ENCODE peak calls at places on chromosomes 2 and 18, in five cellular contexts. X is cardiac muscle cell; B is CD4-positive, alpha-beta memory T cell; Z is left ventricle myocardium inferior; C is heart left ventricle. D is an unnamed sample.

GRCh38 chr18:31684279-31685096 is at the start of gene B4GALT6:
- DNase-seq in B (no peak), C (peak; percentile 63), X (peak; percentile 75), Z (no peak), D (peak; percentile 31)

GRCh38 chr18:75213610-75214009 is 3.0 kb downstream of the TSHZ1 start:
- DNase-seq in B (no peak), X (no peak), C (no peak), Z (no peak), D (no peak)

GRCh38 chr18:6757966-6758365 is 28.4 kb downstream of the ARHGAP28 start:
- DNase-seq in X (no peak), Z (no peak), B (no peak), C (no peak), D (no peak)

GRCh38 chr2:12556762-12557161 is 160.0 kb upstream of the TRIB2 start:
- DNase-seq in B (peak; percentile 6), X (no peak), C (no peak), Z (no peak), D (no peak)

GRCh38 chr2:199463000-199463692 is 5.4 kb upstream of the SATB2 start:
- DNase-seq in B (peak; percentile 49), Z (peak; percentile 60), C (peak; percentile 83), X (peak; percentile 87), D (peak; percentile 65)

GRCh38 chr18:76691800-76692199 is 130.6 kb upstream of the ZNF236 start:
- DNase-seq in B (no peak), X (no peak), C (no peak), Z (no peak), D (no peak)

GRCh38 chr2:233990261-233990798 is 60.2 kb upstream of the SPP2 start:
- DNase-seq in C (no peak), B (peak; percentile 87), Z (no peak), X (no peak), D (peak; percentile 84)

GRCh38 chr2:236592821-236593220 is 23.2 kb downstream of the ACKR3 start:
- DNase-seq in Z (no peak), C (no peak), X (peak; percentile 89), B (no peak), D (no peak)

GRCh38 chr2:157898591-157898996 is 22.5 kb upstream of the ACVR1 start:
- DNase-seq in C (no peak), Z (no peak), X (no peak), B (peak; percentile 15), D (peak; percentile 53)

GRCh38 chr2:144922519-144922918 is 402.6 kb upstream of the ZEB2 start:
- DNase-seq in Z (no peak), C (no peak), X (no peak), B (no peak), D (no peak)

GRCh38 chr2:16899958-16900357 is 234.3 kb upstream of the CYRIA start:
- DNase-seq in B (no peak), C (no peak), Z (no peak), X (no peak), D (no peak)

GRCh38 chr2:16569401-16569800 is 96.2 kb downstream of the CYRIA start:
- DNase-seq in X (peak; percentile 38), B (no peak), C (no peak), Z (no peak), D (no peak)

GRCh38 chr18:77016936-77017335 is 115.6 kb downstream of the MBP start:
- DNase-seq in X (no peak), B (no peak), Z (no peak), C (no peak), D (no peak)

GRCh38 chr2:73836141-73836943 is 7.6 kb downstream of the STAMBP start:
- DNase-seq in C (no peak), X (peak; percentile 24), B (no peak), Z (peak; percentile 18), D (no peak)

GRCh38 chr2:109510136-109511028 is 103.4 kb downstream of the SEPTIN10 start:
- DNase-seq in Z (peak; percentile 80), X (peak; percentile 85), C (peak; percentile 84), B (peak; percentile 65), D (peak; percentile 78)

GRCh38 chr2:53859354-53860159 is at the start of gene GPR75:
- DNase-seq in X (peak; percentile 32), B (no peak), Z (peak; percentile 29), C (peak; percentile 68), D (no peak)

GRCh38 chr2:231640229-231640628 is 47.6 kb downstream of the TEX44 start:
- DNase-seq in X (no peak), Z (no peak), B (no peak), C (no peak), D (no peak)

GRCh38 chr2:85457043-85457442 is 38.5 kb downstream of the SH2D6 start:
- DNase-seq in B (no peak), C (no peak), X (no peak), Z (no peak), D (no peak)

GRCh38 chr2:18422416-18423165 is 137.9 kb downstream of the RDH14 start:
- DNase-seq in B (no peak), X (no peak), Z (no peak), C (no peak), D (no peak)

GRCh38 chr2:23404426-23404825 is 19.4 kb downstream of the KLHL29 start:
- DNase-seq in X (peak; percentile 57), B (no peak), C (no peak), Z (no peak), D (no peak)

GRCh38 chr18:49018961-49019445 is 68.2 kb upstream of the SMAD7 start:
- DNase-seq in B (no peak), Z (no peak), X (no peak), C (no peak), D (no peak)

GRCh38 chr18:62634471-62634870 is 80.9 kb upstream of the PHLPP1 start:
- DNase-seq in B (no peak), Z (no peak), X (no peak), C (no peak), D (no peak)

GRCh38 chr18:62839874-62840713 is 124.8 kb downstream of the PHLPP1 start:
- DNase-seq in X (no peak), C (no peak), B (no peak), Z (no peak), D (peak; percentile 30)

GRCh38 chr18:37441821-37442220 is 123.8 kb downstream of the CELF4 start:
- DNase-seq in B (no peak), Z (no peak), X (no peak), C (no peak), D (no peak)

GRCh38 chr2:53668624-53669026 is 99.0 kb upstream of the CHAC2 start:
- DNase-seq in C (no peak), X (no peak), B (no peak), Z (no peak), D (no peak)

GRCh38 chr18:10057401-10057800 is 143.6 kb downstream of the VAPA start:
- DNase-seq in X (no peak), C (no peak), Z (no peak), B (no peak), D (no peak)

GRCh38 chr2:206462240-206462854 is 19.0 kb downstream of the ADAM23 start:
- DNase-seq in X (no peak), C (no peak), B (no peak), Z (no peak), D (no peak)

GRCh38 chr18:21117385-21118135 is 5.9 kb upstream of the ROCK1 start:
- DNase-seq in Z (no peak), C (no peak), B (no peak), X (no peak), D (no peak)

GRCh38 chr2:215171826-215172225 is 33.4 kb upstream of the ABCA12 start:
- DNase-seq in X (no peak), B (no peak), Z (no peak), C (no peak), D (no peak)

DNA sequence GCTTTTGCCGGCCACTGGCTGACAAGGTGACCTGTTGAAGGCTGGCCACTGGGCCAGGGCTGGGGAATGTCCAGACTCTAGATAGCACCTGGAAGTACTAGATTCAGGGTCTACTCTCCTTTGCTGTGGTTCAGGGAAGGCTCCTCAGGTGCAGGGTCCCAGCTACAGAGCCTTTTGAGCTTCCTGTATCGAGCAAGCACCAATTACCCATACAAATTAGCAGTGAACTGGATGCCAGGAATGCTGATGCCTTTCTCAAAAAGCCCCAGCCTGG is 213.4 kb downstream of the CYP26B1 start:
- DNase-seq in B (no peak), C (no peak), Z (no peak), X (no peak), D (no peak)
- H3K4me3 ChIP-seq in B (no peak overlapping the region), C (no peak overlapping the region), Z (no peak overlapping the region), X (no peak overlapping the region), D (no peak overlapping the region)

GRCh38 chr2:33373986-33374385 is 102.5 kb upstream of the RASGRP3 start:
- DNase-seq in B (no peak), Z (no peak), X (no peak), C (no peak), D (no peak)

GRCh38 chr2:33372940-33373553 is 103.4 kb upstream of the RASGRP3 start:
- DNase-seq in B (peak; percentile 22), C (no peak), X (peak; percentile 43), Z (no peak), D (peak; percentile 65)

GRCh38 chr2:33370886-33371285 is 105.6 kb upstream of the RASGRP3 start:
- DNase-seq in Z (no peak), C (no peak), X (no peak), B (no peak), D (no peak)

GRCh38 chr2:33375054-33375453 is 101.4 kb upstream of the RASGRP3 start:
- DNase-seq in C (no peak), Z (no peak), X (no peak), B (no peak), D (no peak)

DNA sequence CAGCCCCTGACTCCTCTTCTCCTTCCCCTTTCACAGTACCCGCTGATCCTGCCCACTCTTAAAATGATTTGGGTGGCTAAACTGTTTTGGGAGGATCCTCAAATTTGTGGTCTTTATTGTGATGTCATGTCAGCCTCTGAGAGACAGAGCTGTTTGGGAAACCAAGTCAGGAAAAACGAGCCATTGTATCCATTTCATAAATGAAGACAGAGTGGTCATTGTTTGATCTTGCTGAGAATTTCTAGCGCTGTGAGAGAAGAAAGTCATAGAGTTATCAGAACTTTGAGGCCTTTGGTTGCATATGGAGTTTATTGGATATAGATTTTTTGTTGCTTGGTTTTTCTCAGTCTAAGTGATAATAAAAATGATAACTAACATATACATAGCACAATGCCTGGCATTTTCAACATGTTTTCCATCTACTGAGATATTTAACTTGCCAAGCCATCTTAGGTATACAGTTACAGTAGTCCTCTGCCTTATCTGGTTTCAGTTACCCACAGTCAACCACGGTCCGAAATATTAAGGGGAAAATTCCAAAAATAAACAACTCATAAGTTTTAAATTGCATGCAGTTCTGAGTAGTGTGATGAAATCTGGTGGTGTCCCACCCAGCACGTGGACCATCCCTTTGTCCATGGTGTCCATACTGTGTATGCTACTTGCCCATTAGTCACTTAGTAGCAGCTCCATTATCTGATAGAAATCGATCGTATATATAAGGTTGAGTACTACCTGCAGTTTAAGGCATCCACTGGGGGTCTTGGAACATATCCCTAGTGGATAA is 105.0 kb upstream of the RASGRP3 start:
- DNase-seq in C (no peak), Z (no peak), B (no peak), X (no peak), D (no peak)
- H3K9me3 ChIP-seq in C (no peaks in the 10 kb centered on the region), Z (no peaks in the 10 kb centered on the region), B (no peaks in the 10 kb centered on the region), X (no peaks in the 10 kb centered on the region), D (no peaks in the 10 kb centered on the region)

GRCh38 chr18:12911025-12911927 is 27.2 kb upstream of the PTPN2 start:
- DNase-seq in X (no peak), B (peak; percentile 52), Z (peak; percentile 32), C (peak; percentile 73), D (no peak)
- H3K4me3 ChIP-seq in X (no peak overlapping the region), B (no peak overlapping the region), Z (peak overlapping the region; percentile 62), C (peak overlapping the region; percentile 47), D (no peak overlapping the region)

DNA sequence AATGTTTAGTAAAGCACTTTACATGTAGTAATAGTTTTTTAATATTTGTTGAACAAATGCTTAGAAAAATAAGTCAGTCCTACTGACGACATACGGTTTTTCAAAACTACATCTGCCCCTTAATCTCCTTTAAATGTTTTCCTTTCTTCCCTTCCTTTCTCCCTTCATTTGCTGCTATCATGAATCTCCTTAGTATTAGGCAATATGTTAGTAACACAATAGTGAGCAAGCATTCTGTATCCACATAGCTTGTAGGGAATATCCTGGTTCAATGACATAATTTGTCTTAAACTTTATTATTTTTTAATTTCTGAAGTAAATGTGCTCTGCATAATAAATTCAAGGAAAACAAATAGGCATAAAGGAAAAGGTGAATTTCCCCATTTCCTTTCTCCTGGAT is 79.1 kb downstream of the ACSL3 start:
- DNase-seq in Z (no peak), C (no peak), B (no peak), X (no peak), D (no peak)
- H3K9me3 ChIP-seq in Z (peaks cover 28% of the 10 kb centered on the region), C (peaks cover 17% of the 10 kb centered on the region), B (no peaks in the 10 kb centered on the region), X (no peaks in the 10 kb centered on the region), D (no peaks in the 10 kb centered on the region)